ENCODE peak calls at places on chromosomes 6 and 20, in eight cellular contexts. V is activated CD4-positive, alpha-beta T cell treated with anti-CD3 and anti-CD28 coated beads, Interleukin-2, amount 10 ng/mL, durations not matched to agents 7 days and 5 days; I is OCI-LY7; L is stimulated activated CD4-positive, alpha-beta T cell treated with anti-CD3 and anti-CD28 coated beads, Interleukin-1b, Interleukin-23, amount 100 ng/mL, for 4 hours; D is left lobe of liver; W is NCI-H2081 treated with DMSO at 0.1 percent for 48 hours; X is HTR-8/SVneo; P is EH. K is an unnamed sample.

GRCh38 chr20:21105429-21106170 is 558 bp downstream of the LINC00237 start:
- DNase-seq in L (no peak), P (no peak), V (no peak), D (no peak), W (no peak), I (no peak), X (no peak), K (no peak)

GRCh38 chr6:139762587-139763031 is 388.2 kb upstream of the CITED2 start:
- DNase-seq in V (no peak), I (no peak), W (no peak), L (no peak), P (peak), D (no peak), X (no peak), K (peak)

GRCh38 chr6:169828176-169828575 is 76.8 kb downstream of the ERMARD start:
- DNase-seq in P (no peak), X (no peak), L (no peak), W (no peak), I (no peak), D (peak), V (no peak), K (no peak)

GRCh38 chr6:8131265-8131897 is 29.0 kb upstream of the EEF1E1 start:
- DNase-seq in V (peak), P (peak), L (no peak), W (peak), I (peak), X (peak), D (peak), K (peak)

GRCh38 chr6:36590237-36590636 is 3.9 kb upstream of the SRSF3 start:
- DNase-seq in I (no peak), X (peak), L (no peak), W (no peak), V (no peak), P (peak), D (peak), K (peak)

GRCh38 chr6:69693749-69694148 is 103.1 kb downstream of the LMBRD1 start:
- DNase-seq in L (no peak), P (peak), X (no peak), W (no peak), V (no peak), I (no peak), D (no peak), K (no peak)

GRCh38 chr6:132228894-132229293 is 172.4 kb downstream of the MOXD1 start:
- DNase-seq in W (no peak), X (no peak), I (no peak), V (no peak), P (peak), D (no peak), L (no peak), K (no peak)

GRCh38 chr6:101386982-101387381 is 6.5 kb upstream of the GRIK2 start:
- DNase-seq in I (no peak), V (no peak), P (peak), X (no peak), L (no peak), W (no peak), D (no peak), K (peak)

GRCh38 chr6:17297261-17298080 is 16.3 kb downstream of the RBM24 start:
- DNase-seq in P (peak), I (no peak), L (no peak), V (no peak), W (no peak), D (no peak), X (no peak), K (no peak)

GRCh38 chr20:4726710-4727391 is 5.1 kb downstream of the PRND start:
- DNase-seq in I (peak), D (no peak), X (no peak), L (no peak), V (peak), P (peak), W (no peak), K (no peak)

GRCh38 chr6:39927159-39927558 is 7.1 kb downstream of the MOCS1 start:
- DNase-seq in V (no peak), X (peak), D (no peak), P (peak), L (no peak), W (no peak), I (no peak), K (peak)

GRCh38 chr6:69337301-69337700 is 459.5 kb downstream of the LMBRD1 start:
- DNase-seq in W (no peak), L (no peak), V (no peak), I (no peak), X (no peak), P (no peak), D (no peak), K (no peak)

GRCh38 chr6:109370336-109370735 is 11.9 kb downstream of the CD164 start:
- DNase-seq in D (no peak), X (no peak), W (no peak), P (no peak), V (no peak), L (no peak), I (no peak), K (no peak)

GRCh38 chr6:134636221-134636830 is 313.6 kb downstream of the ALDH8A1 start:
- DNase-seq in L (peak), P (no peak), X (no peak), V (no peak), I (peak), W (no peak), D (no peak), K (no peak)

GRCh38 chr6:36025932-36026327 is 1.5 kb upstream of the SLC26A8 start:
- DNase-seq in W (no peak), D (no peak), V (no peak), X (peak), L (no peak), I (no peak), P (peak), K (peak)